ENCODE peak calls at places on chromosomes 2 and 18, in nine cellular contexts. G is dermis microvascular lymphatic vessel endothelial cell, I is astrocyte of the cerebellum, K is spleen, O is cardiac fibroblast, V is fibroblast of mammary gland, R is erythroblast, M is glutamatergic neuron, E is G401. X is an unnamed sample.

GRCh38 chr2:71157124-71157802 is 26.8 kb downstream of the MPHOSPH10 start:
- DNase-seq in E (peak), R (peak), G (peak), I (no peak), M (peak), V (peak), K (peak), O (peak), X (peak)

GRCh38 chr2:238130696-238131628 is 7.5 kb upstream of the KLHL30 start:
- DNase-seq in G (no peak), M (peak), V (no peak), K (peak), E (no peak), O (no peak), R (no peak), I (no peak), X (no peak)

GRCh38 chr18:79068299-79068945 is 772 bp upstream of the ATP9B start:
- DNase-seq in M (no peak), E (peak), R (no peak), V (peak), I (no peak), O (peak), G (peak), K (peak), X (no peak)

GRCh38 chr2:45554073-45554742 is 56.9 kb downstream of the SRBD1 start:
- DNase-seq in E (no peak), R (no peak), M (no peak), I (no peak), G (no peak), V (peak), O (peak), K (no peak), X (no peak)

GRCh38 chr2:204869142-204869823 is 324.0 kb downstream of the PARD3B start:
- DNase-seq in O (peak), K (no peak), I (no peak), V (peak), E (no peak), M (no peak), G (no peak), R (no peak), X (no peak)

GRCh38 chr2:8064608-8065007 is 617.2 kb upstream of the ID2 start:
- DNase-seq in O (no peak), G (no peak), K (no peak), V (no peak), E (no peak), M (no peak), R (no peak), I (no peak), X (no peak)

GRCh38 chr2:104939570-104940235 is 85.8 kb downstream of the POU3F3 start:
- DNase-seq in E (no peak), V (no peak), I (no peak), M (no peak), O (no peak), K (no peak), G (no peak), R (no peak), X (no peak)

GRCh38 chr18:23495723-23496440 is 7.4 kb upstream of the RMC1 start:
- DNase-seq in M (no peak), V (no peak), K (no peak), R (no peak), I (no peak), O (no peak), E (peak), G (peak), X (no peak)

GRCh38 chr18:10182009-10182624 is 268.3 kb downstream of the VAPA start:
- DNase-seq in K (no peak), G (no peak), V (no peak), M (no peak), I (no peak), R (no peak), O (no peak), E (no peak), X (no peak)

GRCh38 chr2:200585730-200586643 is at the start of gene AOX1:
- DNase-seq in R (peak), G (no peak), M (peak), K (peak), E (peak), V (peak), O (peak), I (no peak), X (peak)

GRCh38 chr2:71798266-71799012 is 345.1 kb downstream of the DYSF start:
- DNase-seq in V (peak), R (peak), E (peak), I (no peak), G (no peak), M (peak), K (peak), O (peak), X (peak)

GRCh38 chr2:105610444-105611327 is 134.0 kb upstream of the NCK2 start:
- DNase-seq in V (no peak), G (no peak), K (no peak), R (no peak), M (no peak), I (no peak), E (peak), O (peak), X (no peak)

GRCh38 chr2:52536929-52537460 is 1230.6 kb upstream of the CHAC2 start:
- DNase-seq in I (no peak), M (no peak), G (no peak), K (no peak), R (no peak), O (no peak), V (no peak), E (no peak), X (no peak)

GRCh38 chr2:216807861-216808272 is 52.0 kb downstream of the TNP1 start:
- DNase-seq in V (no peak), G (no peak), K (no peak), O (peak), M (no peak), R (no peak), E (peak), I (peak), X (no peak)

GRCh38 chr2:216082805-216083204 is 1.1 kb downstream of the TMEM169 start:
- DNase-seq in V (no peak), O (no peak), G (no peak), E (peak), K (no peak), M (peak), I (no peak), R (peak), X (peak)

GRCh38 chr2:186410802-186411201 is 75.3 kb upstream of the ZC3H15 start:
- DNase-seq in V (no peak), K (no peak), O (no peak), M (no peak), E (no peak), I (no peak), R (no peak), G (no peak), X (no peak)

GRCh38 chr18:48997985-48998831 is 47.4 kb upstream of the SMAD7 start:
- DNase-seq in O (peak), I (peak), G (no peak), M (no peak), R (no peak), E (peak), K (peak), V (peak), X (no peak)

GRCh38 chr2:217905906-217906305 is 96.9 kb downstream of the TNS1 start:
- DNase-seq in G (no peak), M (no peak), I (no peak), E (no peak), R (no peak), O (no peak), K (no peak), V (no peak), X (no peak)

GRCh38 chr2:106294182-106294581 is 100.1 kb upstream of the UXS1 start:
- DNase-seq in V (no peak), G (no peak), I (no peak), R (no peak), O (no peak), M (no peak), K (no peak), E (no peak), X (no peak)

GRCh38 chr2:53422979-53423378 is 344.6 kb upstream of the CHAC2 start:
- DNase-seq in K (no peak), G (peak), I (peak), M (peak), E (peak), O (peak), R (peak), V (peak), X (no peak)

GRCh38 chr18:57697434-57697833 is 75.8 kb upstream of the NARS1 start:
- DNase-seq in O (no peak), K (no peak), M (no peak), G (no peak), I (no peak), R (no peak), V (no peak), E (no peak), X (no peak)

GRCh38 chr2:222837643-222838056 is 23.2 kb upstream of the ACSL3 start:
- DNase-seq in V (no peak), G (no peak), R (no peak), M (no peak), K (no peak), E (no peak), I (no peak), O (no peak), X (no peak)

GRCh38 chr2:197847666-197848401 is 43.4 kb downstream of the PLCL1 start:
- DNase-seq in K (no peak), E (no peak), O (no peak), M (no peak), R (no peak), V (no peak), I (no peak), G (no peak), X (no peak)

GRCh38 chr2:160044728-160045127 is 17.7 kb downstream of the PLA2R1 start:
- DNase-seq in M (no peak), V (no peak), I (no peak), R (no peak), G (no peak), K (no peak), O (no peak), E (no peak), X (no peak)

GRCh38 chr2:150698016-150698661 is 210.7 kb upstream of the RND3 start:
- DNase-seq in V (peak), O (peak), M (no peak), G (no peak), I (no peak), R (no peak), K (no peak), E (no peak), X (no peak)

GRCh38 chr18:11149441-11150270 is at the start of gene PIEZO2:
- DNase-seq in M (peak), R (peak), G (peak), I (peak), E (no peak), V (peak), K (peak), O (peak), X (peak)

GRCh38 chr2:118588826-118589225 is 258.6 kb downstream of the EN1 start:
- DNase-seq in V (no peak), E (no peak), R (no peak), O (no peak), I (no peak), K (no peak), M (no peak), G (no peak), X (no peak)

GRCh38 chr2:106960633-106961205 is 74.8 kb upstream of the ST6GAL2 start:
- DNase-seq in V (no peak), O (peak), M (no peak), G (no peak), E (no peak), K (no peak), I (no peak), R (no peak), X (no peak)

GRCh38 chr2:17289669-17290068 is 228.6 kb downstream of the RAD51AP2 start:
- DNase-seq in R (no peak), I (no peak), O (no peak), V (no peak), E (no peak), K (no peak), M (no peak), G (no peak), X (no peak)

GRCh38 chr2:56741601-56742102 is 557.9 kb downstream of the CCDC85A start:
- DNase-seq in O (peak), K (no peak), I (peak), R (no peak), V (peak), G (no peak), M (peak), E (no peak), X (no peak)

GRCh38 chr18:59208602-59209001 is 11.4 kb upstream of the GRP start:
- DNase-seq in O (no peak), M (no peak), V (peak), K (no peak), G (no peak), E (no peak), I (no peak), R (no peak), X (no peak)

GRCh38 chr2:235116885-235117492 is 165.2 kb downstream of the SH3BP4 start:
- DNase-seq in V (peak), O (peak), E (peak), M (no peak), K (no peak), R (peak), G (peak), I (peak), X (no peak)

GRCh38 chr2:205763708-205764501 is 81.6 kb downstream of the NRP2 start:
- DNase-seq in V (peak), R (peak), M (peak), K (no peak), I (peak), E (peak), G (peak), O (peak), X (peak)

GRCh38 chr2:168293766-168294165 is 46.4 kb upstream of the STK39 start:
- DNase-seq in G (no peak), R (no peak), I (no peak), K (no peak), V (peak), O (no peak), E (no peak), M (no peak), X (no peak)

X was measured in ecto neural progenitor cell.